ENCODE peak calls at places on chromosome 1, in ten cellular contexts. P, K, S, R, W, F, U, Q, O and J are unnamed samples.

GRCh38 chr1:3058263-3059030 is 10.6 kb upstream of the PRDM16 start:
- DNase-seq in K (no peak), R (no peak), S (no peak), W (peak; percentile 43), Q (no peak), O (no peak), U (no peak), P (no peak), F (no peak), J (no peak)

GRCh38 chr1:16119926-16120325 is 35.9 kb downstream of the EPHA2 start:
- DNase-seq in K (no peak), O (no peak), P (no peak), W (no peak), R (no peak), Q (no peak), U (no peak), S (no peak), F (no peak), J (no peak)

GRCh38 chr1:182507685-182508084 is 57.7 kb downstream of the RGSL1 start:
- DNase-seq in K (no peak), R (no peak), O (no peak), W (no peak), F (no peak), Q (no peak), S (peak; percentile 17), U (no peak), P (no peak), J (no peak)

GRCh38 chr1:53286950-53287349 is 40.9 kb downstream of the LRP8 start:
- DNase-seq in F (no peak), R (no peak), S (no peak), W (no peak), U (no peak), P (no peak), K (no peak), Q (no peak), O (no peak), J (no peak)

GRCh38 chr1:112272101-112272772 is 123.8 kb upstream of the CTTNBP2NL start:
- DNase-seq in O (no peak), K (no peak), F (no peak), Q (no peak), R (no peak), W (no peak), P (no peak), S (no peak), U (no peak), J (no peak)

GRCh38 chr1:111833334-111833733 is 77.6 kb downstream of the DDX20 start:
- DNase-seq in U (no peak), W (no peak), K (peak; percentile 3), Q (no peak), R (peak; percentile 3), P (no peak), F (no peak), S (peak; percentile 15), O (no peak), J (no peak)

GRCh38 chr1:199218065-199218464 is 579.2 kb downstream of the PTPRC start:
- DNase-seq in P (no peak), Q (no peak), R (no peak), F (peak; percentile 60), S (no peak), K (no peak), O (no peak), U (no peak), W (peak; percentile 52), J (peak; percentile 46)

GRCh38 chr1:54464031-54464476 is 57.9 kb upstream of the SSBP3 start:
- DNase-seq in K (no peak), W (peak; percentile 40), F (no peak), S (no peak), U (no peak), Q (no peak), R (no peak), O (no peak), P (no peak), J (no peak)

GRCh38 chr1:180507826-180508724 is 5.7 kb upstream of the ACBD6 start:
- DNase-seq in O (no peak), W (no peak), F (no peak), S (peak; percentile 73), K (no peak), U (no peak), R (no peak), Q (no peak), P (no peak), J (no peak)

GRCh38 chr1:36924282-36924791 is 110.0 kb downstream of the GRIK3 start:
- DNase-seq in F (no peak), U (no peak), R (peak; percentile 53), O (no peak), P (no peak), Q (peak; percentile 6), S (peak; percentile 66), K (peak; percentile 14), W (no peak), J (peak; percentile 26)

GRCh38 chr1:899636-900317 is 23.9 kb upstream of the SAMD11 start:
- DNase-seq in K (no peak), P (no peak), S (no peak), W (peak; percentile 69), R (no peak), F (no peak), U (no peak), O (no peak), Q (no peak), J (no peak)

GRCh38 chr1:6447818-6448748 is 17.9 kb downstream of the TNFRSF25 start:
- DNase-seq in P (no peak), K (no peak), U (no peak), S (no peak), W (no peak), F (no peak), O (no peak), Q (peak; percentile 35), R (no peak), J (peak; percentile 46)

GRCh38 chr1:90834354-90835171 is 117.5 kb upstream of the BARHL2 start:
- DNase-seq in F (no peak), Q (no peak), K (no peak), U (no peak), R (no peak), S (no peak), O (no peak), W (no peak), P (no peak), J (no peak)

GRCh38 chr1:46394108-46394871 is at the start of gene FAAH:
- DNase-seq in Q (no peak), R (peak; percentile 54), F (no peak), K (no peak), S (peak; percentile 43), U (peak; percentile 17), O (peak; percentile 87), W (no peak), P (peak; percentile 40), J (peak; percentile 30)

GRCh38 chr1:173062156-173062938 is 11.6 kb upstream of the TNFSF18 start:
- DNase-seq in F (no peak), U (no peak), R (peak; percentile 33), O (no peak), K (peak; percentile 66), P (no peak), Q (no peak), W (no peak), S (peak; percentile 21), J (no peak)

GRCh38 chr1:195939844-195940243 is 668.4 kb downstream of the KCNT2 start:
- DNase-seq in Q (no peak), R (peak; percentile 18), P (no peak), K (peak; percentile 8), W (no peak), S (no peak), F (no peak), O (no peak), U (no peak), J (no peak)

GRCh38 chr1:51924455-51924854 is 45.9 kb upstream of the NRDC start:
- DNase-seq in U (no peak), O (no peak), P (no peak), K (peak; percentile 35), F (no peak), S (no peak), W (no peak), R (peak; percentile 39), Q (no peak), J (no peak)